ENCODE peak calls at places on chromosomes 13 and 19, in ten cellular contexts. P is kidney epithelial cell, T is Panc1, W is AG09309, F is PC-3, O is psoas muscle, S is mucosa of descending colon, X is heart left ventricle, E is Peyer's patch, Q is GM12865. U is an unnamed sample.

GRCh38 chr13:21670883-21671792 is at the start of gene FGF9:
- DNase-seq in P (no peak), T (no peak), W (peak), F (peak), O (peak), S (peak), X (peak), E (peak), Q (peak), U (peak)

GRCh38 chr19:39435499-39436349 is at the start of gene RPS16:
- DNase-seq in P (peak), T (peak), W (peak), F (peak), O (peak), S (peak), X (peak), E (peak), Q (peak), U (peak)

GRCh38 chr13:21043898-21044297 is 17.5 kb downstream of the LATS2 start:
- DNase-seq in P (no peak), T (no peak), W (peak), F (no peak), O (no peak), S (no peak), X (no peak), E (no peak), Q (no peak), U (peak)

GRCh38 chr19:46017095-46017429 is 5.8 kb downstream of the PGLYRP1 start:
- DNase-seq in P (no peak), T (no peak), W (no peak), F (no peak), O (no peak), S (no peak), X (no peak), E (no peak), Q (no peak), U (no peak)

GRCh38 chr13:67557642-67558241 is 327.6 kb upstream of the PCDH9 start:
- DNase-seq in P (no peak), T (no peak), W (no peak), F (no peak), O (no peak), S (no peak), X (no peak), E (no peak), Q (no peak), U (no peak)

GRCh38 chr13:71602327-71602726 is 264.7 kb downstream of the DACH1 start:
- DNase-seq in P (no peak), T (no peak), W (no peak), F (no peak), O (no peak), S (no peak), X (no peak), E (no peak), Q (no peak), U (no peak)

GRCh38 chr19:2294377-2295335 is 12.7 kb upstream of the PEAK3 start:
- DNase-seq in P (no peak), T (no peak), W (peak), F (no peak), O (no peak), S (no peak), X (no peak), E (no peak), Q (no peak), U (peak)

GRCh38 chr13:100534147-100534818 is 54.3 kb downstream of the GGACT start:
- DNase-seq in P (no peak), T (no peak), W (no peak), F (no peak), O (no peak), S (no peak), X (no peak), E (peak), Q (no peak), U (no peak)

GRCh38 chr13:26011996-26012688 is 39.7 kb downstream of the SHISA2 start:
- DNase-seq in P (no peak), T (no peak), W (no peak), F (no peak), O (no peak), S (peak), X (no peak), E (peak), Q (no peak), U (peak)

GRCh38 chr13:36725936-36726335 is 52.1 kb downstream of the SERTM1 start:
- DNase-seq in P (no peak), T (no peak), W (no peak), F (no peak), O (no peak), S (no peak), X (no peak), E (no peak), Q (no peak), U (no peak)

GRCh38 chr19:1395194-1396018 is 5.9 kb downstream of the GAMT start:
- DNase-seq in P (no peak), T (no peak), W (no peak), F (no peak), O (peak), S (no peak), X (no peak), E (no peak), Q (no peak), U (no peak)

GRCh38 chr19:58543826-58544590 is at the start of gene TRIM28:
- DNase-seq in P (peak), T (peak), W (peak), F (peak), O (peak), S (peak), X (peak), E (peak), Q (peak), U (peak)

GRCh38 chr19:45444318-45445041 is 20.8 kb upstream of the ERCC1 start:
- DNase-seq in P (no peak), T (no peak), W (no peak), F (peak), O (peak), S (peak), X (peak), E (peak), Q (peak), U (peak)

GRCh38 chr13:33678906-33679657 is 138.9 kb upstream of the RFC3 start:
- DNase-seq in P (peak), T (peak), W (peak), F (peak), O (peak), S (peak), X (peak), E (peak), Q (peak), U (peak)

GRCh38 chr19:29014857-29015436 is 198.0 kb downstream of the UQCRFS1 start:
- DNase-seq in P (no peak), T (no peak), W (no peak), F (no peak), O (no peak), S (no peak), X (no peak), E (no peak), Q (no peak), U (no peak)

GRCh38 chr13:30338331-30338851 is 31.0 kb upstream of the KATNAL1 start:
- DNase-seq in P (no peak), T (no peak), W (no peak), F (peak), O (no peak), S (no peak), X (no peak), E (peak), Q (no peak), U (no peak)

GRCh38 chr19:29054886-29055675 is 157.9 kb downstream of the UQCRFS1 start:
- DNase-seq in P (no peak), T (no peak), W (no peak), F (no peak), O (no peak), S (no peak), X (no peak), E (no peak), Q (no peak), U (no peak)

GRCh38 chr19:49492573-49493411 is 3.4 kb upstream of the RPS11 start:
- DNase-seq in P (no peak), T (no peak), W (no peak), F (peak), O (no peak), S (no peak), X (no peak), E (no peak), Q (peak), U (peak)

GRCh38 chr19:46408611-46409039 is 4.7 kb downstream of the CCDC8 start:
- DNase-seq in P (no peak), T (no peak), W (no peak), F (no peak), O (peak), S (peak), X (no peak), E (peak), Q (no peak), U (peak)

GRCh38 chr19:18282788-18283141 is 1.3 kb upstream of the JUND start:
- DNase-seq in P (no peak), T (no peak), W (no peak), F (no peak), O (no peak), S (peak), X (no peak), E (peak), Q (peak), U (no peak)

GRCh38 chr13:51523082-51523518 is 61.2 kb upstream of the WDFY2 start:
- DNase-seq in P (peak), T (no peak), W (no peak), F (peak), O (peak), S (peak), X (no peak), E (no peak), Q (no peak), U (peak)

GRCh38 chr19:56393119-56394012 is at the start of gene ZNF582:
- DNase-seq in P (peak), T (no peak), W (peak), F (no peak), O (peak), S (peak), X (peak), E (peak), Q (peak), U (peak)

GRCh38 chr13:93496985-93497673 is 270.5 kb downstream of the GPC6 start:
- DNase-seq in P (no peak), T (no peak), W (no peak), F (no peak), O (no peak), S (no peak), X (no peak), E (no peak), Q (no peak), U (no peak)

GRCh38 chr13:93505104-93505952 is 278.7 kb downstream of the GPC6 start:
- DNase-seq in P (no peak), T (no peak), W (no peak), F (peak), O (no peak), S (no peak), X (no peak), E (no peak), Q (no peak), U (peak)

GRCh38 chr13:93502071-93502470 is 275.5 kb downstream of the GPC6 start:
- DNase-seq in P (no peak), T (no peak), W (no peak), F (no peak), O (no peak), S (no peak), X (no peak), E (no peak), Q (no peak), U (no peak)

GRCh38 chr13:93502987-93503386 is 276.4 kb downstream of the GPC6 start:
- DNase-seq in P (no peak), T (no peak), W (no peak), F (no peak), O (no peak), S (no peak), X (no peak), E (no peak), Q (no peak), U (no peak)
- H3K4me3 ChIP-seq in P (no peak), T (no peak), W (no peak), F (no peak), O (no peak), S (no peak), X (no peak), E (no peak), Q (no peak), U (no peak)

DNA sequence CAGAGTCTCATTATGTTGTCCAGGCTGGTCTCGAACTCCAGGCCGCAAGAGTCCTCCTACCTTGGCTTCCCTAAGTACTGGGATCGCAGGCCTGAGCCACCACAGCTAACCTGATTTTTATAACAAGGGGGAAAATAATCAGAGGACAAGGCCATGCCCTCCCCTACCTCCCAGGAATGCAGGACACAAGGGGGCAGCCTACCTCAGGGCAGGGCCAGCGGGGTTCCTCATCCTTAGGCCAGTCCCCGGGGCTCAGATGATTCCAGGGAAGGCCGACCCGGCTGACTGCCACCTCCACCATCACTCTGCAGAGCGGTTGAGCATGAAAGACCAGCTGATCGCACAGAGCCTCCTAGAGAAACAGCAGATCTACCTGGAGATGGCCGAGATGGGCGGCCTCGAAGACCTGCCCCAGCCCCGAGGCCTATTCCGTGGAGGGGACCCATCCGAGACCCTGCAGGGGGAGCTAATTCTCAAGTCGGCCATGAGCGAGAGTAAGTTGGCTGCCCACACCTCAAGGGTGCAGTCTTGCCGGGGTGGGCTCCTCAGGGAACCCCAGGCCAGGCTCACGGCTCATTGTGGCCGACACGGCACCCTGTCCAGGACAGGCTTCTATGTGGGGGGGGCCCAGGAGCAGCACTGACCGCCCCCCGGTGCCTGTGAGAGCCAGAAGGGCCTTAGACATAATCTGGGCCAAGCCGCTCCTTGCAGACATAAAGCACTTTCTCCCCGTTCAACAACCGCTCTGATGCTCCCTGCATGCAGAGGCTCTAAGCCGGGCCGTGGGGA is 26.8 kb downstream of the PEX11G start:
- DNase-seq in P (no peak), T (no peak), W (no peak), F (no peak), O (no peak), S (no peak), X (no peak), E (no peak), Q (no peak), U (no peak)
- TF ChIP-seq CTCF in P (no peak), T (no peak), W (no peak), F (peak), O (no peak), S (no peak), X (no peak), E (no peak), Q (no peak), U (no peak)

GRCh38 chr13:113548778-113549621 is 35.6 kb upstream of the TFDP1 start:
- DNase-seq in P (no peak), T (no peak), W (no peak), F (no peak), O (no peak), S (no peak), X (peak), E (peak), Q (no peak), U (no peak)
- H3K4me3 ChIP-seq in P (no peak), T (no peak), W (no peak), F (no peak), O (no peak), S (no peak), X (no peak), E (no peak), Q (no peak), U (no peak)

GRCh38 chr19:55080915-55081772 is 5.5 kb downstream of the EPS8L1 start:
- DNase-seq in P (no peak), T (no peak), W (no peak), F (no peak), O (peak), S (peak), X (peak), E (peak), Q (peak), U (peak)
- TF ChIP-seq CTCF in P (no peak), T (no peak), W (no peak), F (no peak), O (no peak), S (no peak), X (no peak), E (no peak), Q (peak), U (no peak)

DNA sequence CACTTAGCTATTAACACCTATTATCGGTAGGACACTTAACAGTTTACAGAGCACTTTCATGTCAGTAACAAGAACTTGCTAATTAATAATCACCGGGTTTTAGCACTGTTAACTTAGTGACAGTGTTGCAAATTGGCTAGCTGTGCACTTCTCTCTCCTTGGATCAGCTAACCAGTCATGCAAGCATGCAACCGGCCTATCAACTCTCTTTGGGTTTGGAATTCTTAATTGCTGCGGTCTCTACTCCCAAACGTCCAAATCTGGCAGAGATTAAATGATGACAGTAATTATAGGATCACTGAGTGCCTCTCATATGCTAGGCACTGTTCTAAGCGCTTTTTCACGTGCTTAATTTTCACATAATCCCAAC is 1.2 kb downstream of the EPS15L1 start:
- DNase-seq in P (no peak), T (no peak), W (no peak), F (peak), O (no peak), S (no peak), X (no peak), E (no peak), Q (no peak), U (peak)
- H3K4me3 ChIP-seq in P (peak), T (peak), W (peak), F (peak), O (peak), S (no peak), X (peak), E (peak), Q (peak), U (peak)

DNA sequence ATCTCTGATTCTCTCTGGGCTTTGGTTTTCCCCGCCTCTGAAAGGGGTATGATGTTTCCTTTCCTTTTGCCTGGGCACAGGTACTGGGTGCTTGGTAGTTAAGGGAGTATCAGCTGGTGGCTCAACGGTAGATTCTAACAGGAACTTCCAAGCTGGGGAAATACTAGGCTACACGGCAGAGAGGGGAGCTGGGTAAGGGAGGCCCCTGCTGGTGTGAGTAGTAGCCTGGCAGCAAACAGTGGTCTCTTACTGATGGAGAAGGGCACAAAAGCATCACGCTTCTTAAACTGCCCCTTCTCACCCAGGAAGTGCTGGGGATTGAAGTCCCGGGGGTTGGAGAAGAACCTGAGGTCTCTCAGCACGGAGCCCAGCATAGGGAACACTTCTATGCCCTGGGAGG is 26.9 kb upstream of the CYP2A7 start:
- DNase-seq in P (no peak), T (no peak), W (no peak), F (peak), O (no peak), S (peak), X (no peak), E (no peak), Q (no peak), U (peak)
- TF ChIP-seq CTCF in P (no peak), T (no peak), W (no peak), F (peak), O (peak), S (no peak), X (peak), E (no peak), Q (no peak), U (peak)

U was measured in cardiac fibroblast.